ENCODE peak calls at places on chromosomes 5 and 9, in four cellular contexts. E is fibroblast of lung, Z is HCT116, U is GM23248. T is an unnamed sample.

GRCh38 chr9:110031511-110032173 is 176.3 kb downstream of the C9orf152 start:
- DNase-seq in E (peak), Z (no peak), U (peak), T (peak)

GRCh38 chr9:74519419-74519818 is 22.3 kb downstream of the RORB start:
- DNase-seq in E (no peak), Z (no peak), U (no peak), T (no peak)

GRCh38 chr9:80242022-80242421 is 670.3 kb downstream of the TLE4 start:
- DNase-seq in E (no peak), Z (no peak), U (no peak), T (peak)

GRCh38 chr5:68251804-68252648 is 36.5 kb downstream of the PIK3R1 start:
- DNase-seq in E (peak), Z (no peak), U (peak), T (peak)

GRCh38 chr5:131082034-131082550 is 83.0 kb downstream of the HINT1 start:
- DNase-seq in E (no peak), Z (no peak), U (no peak), T (no peak)

GRCh38 chr9:7799234-7799933 is at the start of gene DMAC1:
- DNase-seq in E (peak), Z (peak), U (peak), T (peak)

GRCh38 chr5:83777856-83778255 is 57.2 kb upstream of the HAPLN1 start:
- DNase-seq in E (peak), Z (no peak), U (peak), T (no peak)

GRCh38 chr9:83964973-83965349 is 15.1 kb downstream of the HNRNPK start:
- DNase-seq in E (no peak), Z (no peak), U (peak), T (no peak)

GRCh38 chr5:147387109-147387508 is 122.8 kb downstream of the DPYSL3 start:
- DNase-seq in E (no peak), Z (no peak), U (no peak), T (no peak)

GRCh38 chr9:92189782-92190535 is 74.7 kb upstream of the SPTLC1 start:
- DNase-seq in E (no peak), Z (no peak), U (no peak), T (no peak)

GRCh38 chr5:170681013-170681433 is 102.5 kb upstream of the GABRP start:
- DNase-seq in E (peak), Z (no peak), U (peak), T (peak)

GRCh38 chr5:137431051-137431450 is 68.1 kb downstream of the SPOCK1 start:
- DNase-seq in E (peak), Z (no peak), U (peak), T (no peak)

GRCh38 chr5:154194348-154195329 is 4.1 kb downstream of the GALNT10 start:
- DNase-seq in E (peak), Z (no peak), U (peak), T (peak)

GRCh38 chr9:136225748-136226679 is 19.6 kb downstream of the QSOX2 start:
- DNase-seq in E (peak), Z (peak), U (peak), T (peak)

GRCh38 chr5:109516385-109516784 is 106.6 kb upstream of the PJA2 start:
- DNase-seq in E (peak), Z (no peak), U (peak), T (no peak)

GRCh38 chr5:98773214-98773463 is 324 bp upstream of the RGMB start:
- DNase-seq in E (no peak), Z (no peak), U (no peak), T (no peak)

GRCh38 chr9:5719546-5719945 is 90.6 kb downstream of the RIC1 start:
- DNase-seq in E (peak), Z (no peak), U (peak), T (no peak)

GRCh38 chr5:149780043-149780737 is 50.1 kb downstream of the PPARGC1B start:
- DNase-seq in E (no peak), Z (no peak), U (no peak), T (no peak)

GRCh38 chr9:89311346-89312153 is 555 bp downstream of the CKS2 start:
- DNase-seq in E (no peak), Z (no peak), U (peak), T (peak)

GRCh38 chr9:16028516-16028915 is 475.7 kb downstream of the CCDC171 start:
- DNase-seq in E (peak), Z (no peak), U (peak), T (no peak)

GRCh38 chr5:39024884-39025283 is 49.3 kb downstream of the RICTOR start:
- DNase-seq in E (peak), Z (no peak), U (peak), T (peak)

GRCh38 chr9:93684806-93685553 is 108.6 kb downstream of the PHF2 start:
- DNase-seq in E (peak), Z (no peak), U (peak), T (no peak)

GRCh38 chr5:152514827-152515397 is 109.8 kb upstream of the NMUR2 start:
- DNase-seq in E (peak), Z (peak), U (peak), T (peak)

GRCh38 chr5:143405747-143406098 is 2.2 kb upstream of the NR3C1 start:
- DNase-seq in E (no peak), Z (no peak), U (no peak), T (no peak)

GRCh38 chr5:15003511-15003920 is 131.9 kb upstream of the ANKH start:
- DNase-seq in E (peak), Z (peak), U (peak), T (peak)

GRCh38 chr5:23506329-23507236 is 826 bp upstream of the PRDM9 start:
- DNase-seq in E (no peak), Z (no peak), U (peak), T (no peak)

GRCh38 chr5:179273441-179274145 is 71.7 kb downstream of the ADAMTS2 start:
- DNase-seq in E (no peak), Z (no peak), U (no peak), T (no peak)

GRCh38 chr9:133386338-133386737 is 10.2 kb downstream of the STKLD1 start:
- DNase-seq in E (no peak), Z (no peak), U (no peak), T (no peak)

GRCh38 chr5:30121092-30121491 is 1072.4 kb upstream of the CDH6 start:
- DNase-seq in E (no peak), Z (no peak), U (no peak), T (no peak)

GRCh38 chr5:140497897-140498296 is 49.6 kb upstream of the EIF4EBP3 start:
- DNase-seq in E (no peak), Z (no peak), U (peak), T (no peak)

GRCh38 chr9:81605154-81605670 is 84.1 kb downstream of the TLE1 start:
- DNase-seq in E (no peak), Z (no peak), U (no peak), T (no peak)

GRCh38 chr9:91917436-91917835 is 32.6 kb downstream of the ROR2 start:
- DNase-seq in E (no peak), Z (no peak), U (no peak), T (no peak)

GRCh38 chr5:32027717-32028321 is 146.3 kb downstream of the GOLPH3 start:
- DNase-seq in E (peak), Z (peak), U (peak), T (peak)

GRCh38 chr5:125149503-125149902 is 403.1 kb upstream of the ZNF608 start:
- DNase-seq in E (no peak), Z (no peak), U (no peak), T (no peak)

GRCh38 chr9:111118256-111118950 is 80.1 kb upstream of the LPAR1 start:
- DNase-seq in E (peak), Z (no peak), U (peak), T (peak)

DNA sequence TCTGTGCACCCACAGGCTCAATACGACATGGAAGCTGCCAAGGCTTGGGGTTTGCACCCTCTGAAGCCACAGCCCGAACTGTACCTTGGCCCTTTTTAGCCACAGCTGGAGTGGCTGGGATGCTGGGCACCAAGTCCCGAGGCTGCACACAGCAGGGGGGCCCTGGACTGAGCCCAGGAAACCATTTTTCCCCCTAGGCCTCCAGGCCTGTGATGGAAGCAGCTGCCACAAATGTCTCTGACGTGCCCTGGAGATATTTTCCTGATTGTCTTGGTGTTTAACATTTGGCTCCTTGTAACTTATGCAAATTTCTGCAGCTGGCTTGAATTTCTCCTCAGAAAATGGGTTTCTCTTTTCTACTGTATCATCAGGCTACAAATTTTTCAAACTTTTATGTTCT is 82.3 kb upstream of the LPAR1 start:
- DNase-seq in E (no peak), Z (no peak), U (no peak), T (no peak)
- TF ChIP-seq EZH2 in E (no peak), Z (no peak), U (no peak), T (no peak)

DNA sequence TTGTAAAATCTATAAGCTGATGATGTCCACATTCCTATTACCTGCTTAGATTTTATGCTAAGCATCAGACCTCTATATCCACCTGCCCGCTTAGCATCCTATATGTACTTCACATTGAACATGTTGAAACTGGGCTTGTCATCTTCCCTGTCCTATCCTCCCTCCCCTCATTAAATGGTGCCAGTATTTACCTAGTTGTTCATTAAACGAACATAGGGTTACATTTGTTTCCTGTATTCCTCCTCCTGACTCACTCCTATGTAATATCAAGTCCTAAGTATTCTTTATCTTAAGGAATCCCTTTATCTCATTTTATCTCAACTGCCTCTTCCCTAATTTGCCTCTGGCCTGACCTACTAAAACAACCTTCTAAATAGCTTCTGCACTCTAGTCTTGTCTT is 177.8 kb upstream of the MEF2C start:
- DNase-seq in E (no peak), Z (no peak), U (no peak), T (no peak)
- TF ChIP-seq EZH2 in E (no peak), Z (no peak), U (no peak), T (no peak)

DNA sequence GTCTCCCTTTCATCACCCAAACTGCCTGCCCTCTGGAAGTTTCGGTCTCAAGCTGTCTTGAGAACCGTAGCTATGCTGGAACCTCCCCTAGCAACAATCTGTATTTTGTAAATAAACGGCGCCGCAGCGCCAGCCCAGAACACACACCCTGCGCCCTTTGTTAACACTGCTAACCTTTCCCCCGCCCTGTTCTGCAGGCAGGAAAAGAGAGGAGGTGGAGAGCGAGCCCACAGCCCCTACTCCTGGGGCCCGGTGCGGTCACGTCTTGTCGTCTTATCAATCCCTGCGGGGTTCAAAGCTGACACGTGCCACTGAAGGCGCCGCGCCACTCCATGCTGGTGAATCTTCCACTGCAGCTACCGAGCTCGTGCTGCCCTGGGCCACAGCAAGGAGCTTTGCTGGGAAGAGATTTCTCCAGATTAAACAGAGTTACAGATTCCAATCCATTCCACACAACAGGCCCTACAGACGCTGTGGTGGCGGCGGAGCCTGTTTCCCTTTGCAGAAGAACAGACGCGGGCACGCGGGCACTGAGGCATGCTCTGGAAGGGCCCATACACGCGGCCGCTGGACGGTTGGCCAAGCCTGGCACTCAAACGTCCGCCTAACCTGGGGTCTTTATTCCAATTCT is 25.3 kb downstream of the ZDHHC11B start:
- DNase-seq in E (no peak), Z (no peak), U (peak), T (no peak)
- TF ChIP-seq EZH2 in E (no peak), Z (no peak), U (no peak), T (no peak)

GRCh38 chr5:135027699-135028615 is 6.1 kb downstream of the PITX1 start:
- DNase-seq in E (no peak), Z (no peak), U (no peak), T (no peak)

GRCh38 chr5:135030691-135031145 is 3.3 kb downstream of the PITX1 start:
- DNase-seq in E (no peak), Z (no peak), U (no peak), T (no peak)

GRCh38 chr5:135030123-135030517 is 3.9 kb downstream of the PITX1 start:
- DNase-seq in E (no peak), Z (no peak), U (no peak), T (no peak)

GRCh38 chr5:135028791-135029467 is 5.1 kb downstream of the PITX1 start:
- DNase-seq in E (no peak), Z (no peak), U (no peak), T (no peak)

GRCh38 chr5:135029468-135030122 is 4.4 kb downstream of the PITX1 start:
- DNase-seq in E (no peak), Z (no peak), U (no peak), T (no peak)
- TF ChIP-seq EZH2 in E (no peak), Z (no peak), U (peak), T (no peak)

DNA sequence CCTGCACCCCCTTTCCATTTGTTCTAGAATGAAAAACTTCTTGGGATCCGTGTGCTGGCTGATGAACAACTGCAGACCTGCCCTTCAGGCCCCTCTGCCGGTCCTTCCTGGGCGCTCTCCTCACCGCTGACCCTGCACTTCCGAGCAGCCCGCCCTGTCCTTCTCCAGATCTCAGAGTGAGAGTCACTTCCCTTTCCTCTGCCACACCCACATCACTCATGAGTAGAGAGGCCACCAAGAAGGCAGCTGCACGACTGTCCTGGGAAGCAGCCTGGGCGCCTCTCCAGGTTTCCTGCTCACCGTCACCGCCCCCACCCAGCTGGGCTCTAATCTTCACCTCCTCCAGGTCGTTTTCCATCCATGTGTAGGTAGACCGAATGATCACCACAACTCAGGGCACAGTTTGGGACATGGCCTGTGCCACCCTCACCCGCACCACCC is 35.0 kb upstream of the NSMF start:
- DNase-seq in E (no peak), Z (no peak), U (no peak), T (no peak)
- TF ChIP-seq EZH2 in E (no peak), Z (no peak), U (no peak), T (no peak)